ENCODE peak calls at places on chromosomes 13 and 19, in six cellular contexts. One of them, this sample, is unnamed.

GRCh38 chr13:114067886-114068722 is 64.3 kb downstream of the RASA3 start:
- ATAC-seq in upper lobe of right lung: no peak
- ATAC-seq in CD8-positive, alpha-beta T cell: peak; percentile 29
- ATAC-seq in RWPE2: no peak
- ATAC-seq in thoracic aorta: no peak
- ATAC-seq in CD4-positive, CD25-positive, alpha-beta regulatory T cell: no peak
- ATAC-seq in this sample: no peak

GRCh38 chr13:54402495-54402894 is 1373.9 kb downstream of the OLFM4 start:
- ATAC-seq in thoracic aorta: no peak
- ATAC-seq in upper lobe of right lung: no peak
- ATAC-seq in CD4-positive, CD25-positive, alpha-beta regulatory T cell: no peak
- ATAC-seq in CD8-positive, alpha-beta T cell: no peak
- ATAC-seq in RWPE2: no peak
- ATAC-seq in this sample: no peak

GRCh38 chr19:3687393-3687773 is 12.9 kb downstream of the PIP5K1C start:
- ATAC-seq in CD8-positive, alpha-beta T cell: peak; percentile 30
- ATAC-seq in CD4-positive, CD25-positive, alpha-beta regulatory T cell: no peak
- ATAC-seq in thoracic aorta: no peak
- ATAC-seq in RWPE2: no peak
- ATAC-seq in upper lobe of right lung: no peak
- ATAC-seq in this sample: no peak

GRCh38 chr13:40910324-40911050 is 108.6 kb downstream of the ELF1 start:
- ATAC-seq in CD8-positive, alpha-beta T cell: no peak
- ATAC-seq in thoracic aorta: no peak
- ATAC-seq in upper lobe of right lung: no peak
- ATAC-seq in RWPE2: peak; percentile 29
- ATAC-seq in CD4-positive, CD25-positive, alpha-beta regulatory T cell: no peak
- ATAC-seq in this sample: no peak

GRCh38 chr19:22602631-22603272 is 31.4 kb upstream of the ZNF492 start:
- ATAC-seq in CD4-positive, CD25-positive, alpha-beta regulatory T cell: no peak
- ATAC-seq in RWPE2: no peak
- ATAC-seq in CD8-positive, alpha-beta T cell: no peak
- ATAC-seq in upper lobe of right lung: no peak
- ATAC-seq in thoracic aorta: no peak
- ATAC-seq in this sample: no peak

GRCh38 chr13:50574731-50575130 is 268.8 kb downstream of the DLEU7 start:
- ATAC-seq in CD4-positive, CD25-positive, alpha-beta regulatory T cell: no peak
- ATAC-seq in upper lobe of right lung: no peak
- ATAC-seq in RWPE2: no peak
- ATAC-seq in CD8-positive, alpha-beta T cell: no peak
- ATAC-seq in thoracic aorta: peak; percentile 60
- ATAC-seq in this sample: no peak

GRCh38 chr13:52001120-52001731 is 10.0 kb downstream of the ATP7B start:
- ATAC-seq in CD8-positive, alpha-beta T cell: peak; percentile 90
- ATAC-seq in upper lobe of right lung: peak; percentile 67
- ATAC-seq in thoracic aorta: no peak
- ATAC-seq in CD4-positive, CD25-positive, alpha-beta regulatory T cell: peak; percentile 69
- ATAC-seq in RWPE2: peak; percentile 67
- ATAC-seq in this sample: no peak

GRCh38 chr19:49684251-49684982 is 5.0 kb upstream of the ADM5 start:
- ATAC-seq in CD8-positive, alpha-beta T cell: no peak
- ATAC-seq in thoracic aorta: no peak
- ATAC-seq in CD4-positive, CD25-positive, alpha-beta regulatory T cell: no peak
- ATAC-seq in RWPE2: peak; percentile 7
- ATAC-seq in upper lobe of right lung: peak; percentile 2
- ATAC-seq in this sample: no peak

GRCh38 chr19:13843104-13843921 is 33.6 kb upstream of the NANOS3 start:
- ATAC-seq in RWPE2: peak; percentile 34
- ATAC-seq in CD4-positive, CD25-positive, alpha-beta regulatory T cell: no peak
- ATAC-seq in thoracic aorta: no peak
- ATAC-seq in CD8-positive, alpha-beta T cell: no peak
- ATAC-seq in upper lobe of right lung: no peak
- ATAC-seq in this sample: no peak

GRCh38 chr13:45207319-45207718 is 6.5 kb upstream of the KCTD4 start:
- ATAC-seq in CD4-positive, CD25-positive, alpha-beta regulatory T cell: no peak
- ATAC-seq in thoracic aorta: no peak
- ATAC-seq in CD8-positive, alpha-beta T cell: no peak
- ATAC-seq in upper lobe of right lung: no peak
- ATAC-seq in RWPE2: no peak
- ATAC-seq in this sample: no peak

GRCh38 chr13:19766637-19767036 is 16.1 kb downstream of the PSPC1 start:
- ATAC-seq in thoracic aorta: no peak
- ATAC-seq in upper lobe of right lung: no peak
- ATAC-seq in RWPE2: no peak
- ATAC-seq in CD4-positive, CD25-positive, alpha-beta regulatory T cell: no peak
- ATAC-seq in CD8-positive, alpha-beta T cell: no peak
- ATAC-seq in this sample: no peak

GRCh38 chr13:20583803-20584293 is 16.9 kb downstream of the IFT88 start:
- ATAC-seq in RWPE2: no peak
- ATAC-seq in CD4-positive, CD25-positive, alpha-beta regulatory T cell: no peak
- ATAC-seq in upper lobe of right lung: no peak
- ATAC-seq in CD8-positive, alpha-beta T cell: no peak
- ATAC-seq in thoracic aorta: no peak
- ATAC-seq in this sample: no peak

GRCh38 chr19:32387701-32388392 is 17.7 kb upstream of the DPY19L3 start:
- ATAC-seq in CD4-positive, CD25-positive, alpha-beta regulatory T cell: no peak
- ATAC-seq in thoracic aorta: no peak
- ATAC-seq in upper lobe of right lung: no peak
- ATAC-seq in CD8-positive, alpha-beta T cell: no peak
- ATAC-seq in RWPE2: peak; percentile 36
- ATAC-seq in this sample: no peak

GRCh38 chr19:1173160-1173844 is 766 bp downstream of the SBNO2 start:
- ATAC-seq in CD8-positive, alpha-beta T cell: peak; percentile 30
- ATAC-seq in thoracic aorta: no peak
- ATAC-seq in CD4-positive, CD25-positive, alpha-beta regulatory T cell: peak; percentile 21
- ATAC-seq in upper lobe of right lung: peak; percentile 2
- ATAC-seq in RWPE2: no peak
- ATAC-seq in this sample: no peak

GRCh38 chr13:21232196-21232595 is 55.7 kb downstream of the MRPL57 start:
- ATAC-seq in thoracic aorta: no peak
- ATAC-seq in upper lobe of right lung: no peak
- ATAC-seq in CD4-positive, CD25-positive, alpha-beta regulatory T cell: no peak
- ATAC-seq in CD8-positive, alpha-beta T cell: no peak
- ATAC-seq in RWPE2: no peak
- ATAC-seq in this sample: peak; percentile 86

GRCh38 chr19:4385291-4386037 is 14.9 kb downstream of the SH3GL1 start:
- ATAC-seq in CD4-positive, CD25-positive, alpha-beta regulatory T cell: no peak
- ATAC-seq in RWPE2: no peak
- ATAC-seq in CD8-positive, alpha-beta T cell: no peak
- ATAC-seq in thoracic aorta: no peak
- ATAC-seq in upper lobe of right lung: no peak
- ATAC-seq in this sample: no peak

GRCh38 chr19:12194827-12195500 is 32.1 kb downstream of the ZNF136 start:
- ATAC-seq in CD8-positive, alpha-beta T cell: peak; percentile 97
- ATAC-seq in upper lobe of right lung: peak; percentile 99
- ATAC-seq in CD4-positive, CD25-positive, alpha-beta regulatory T cell: peak; percentile 87
- ATAC-seq in RWPE2: peak; percentile 92
- ATAC-seq in thoracic aorta: no peak
- ATAC-seq in this sample: peak; percentile 97

GRCh38 chr19:56806639-56807038 is 33.9 kb downstream of the PEG3 start:
- ATAC-seq in CD8-positive, alpha-beta T cell: no peak
- ATAC-seq in CD4-positive, CD25-positive, alpha-beta regulatory T cell: no peak
- ATAC-seq in RWPE2: no peak
- ATAC-seq in thoracic aorta: no peak
- ATAC-seq in upper lobe of right lung: no peak
- ATAC-seq in this sample: no peak

DNA sequence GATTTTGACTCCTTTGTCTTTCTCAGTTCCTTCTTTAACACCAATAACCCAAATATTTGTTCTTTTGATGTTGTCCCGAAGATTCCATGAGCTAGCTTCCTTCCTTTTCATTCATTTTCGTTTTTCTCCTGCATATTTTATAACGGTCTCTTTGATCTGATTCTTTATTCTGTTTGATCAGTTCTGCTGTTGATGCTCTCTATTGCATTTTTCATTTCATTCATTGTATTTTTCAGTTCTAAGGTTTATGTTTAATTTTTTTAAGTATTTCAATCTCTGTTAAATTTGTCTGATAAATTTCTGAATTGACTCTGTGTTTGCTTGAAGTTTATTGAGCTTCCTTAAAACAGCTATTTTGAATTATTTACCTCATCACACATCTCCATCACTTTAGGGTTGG is 68.4 kb upstream of the LRCH1 start:
- ATAC-seq in thoracic aorta: no peak
- ATAC-seq in CD8-positive, alpha-beta T cell: no peak
- ATAC-seq in CD4-positive, CD25-positive, alpha-beta regulatory T cell: no peak
- ATAC-seq in upper lobe of right lung: no peak
- ATAC-seq in RWPE2: no peak
- ATAC-seq in this sample: no peak
- H3K27me3 ChIP-seq in thoracic aorta: no peaks in the 10 kb centered on the region
- H3K27me3 ChIP-seq in CD8-positive, alpha-beta T cell: no peaks in the 10 kb centered on the region
- H3K27me3 ChIP-seq in CD4-positive, CD25-positive, alpha-beta regulatory T cell: peaks cover 3% of the 10 kb centered on the region
- H3K27me3 ChIP-seq in upper lobe of right lung: no peaks in the 10 kb centered on the region
- H3K27me3 ChIP-seq in RWPE2: no peaks in the 10 kb centered on the region
- H3K27me3 ChIP-seq in this sample: no peaks in the 10 kb centered on the region

DNA sequence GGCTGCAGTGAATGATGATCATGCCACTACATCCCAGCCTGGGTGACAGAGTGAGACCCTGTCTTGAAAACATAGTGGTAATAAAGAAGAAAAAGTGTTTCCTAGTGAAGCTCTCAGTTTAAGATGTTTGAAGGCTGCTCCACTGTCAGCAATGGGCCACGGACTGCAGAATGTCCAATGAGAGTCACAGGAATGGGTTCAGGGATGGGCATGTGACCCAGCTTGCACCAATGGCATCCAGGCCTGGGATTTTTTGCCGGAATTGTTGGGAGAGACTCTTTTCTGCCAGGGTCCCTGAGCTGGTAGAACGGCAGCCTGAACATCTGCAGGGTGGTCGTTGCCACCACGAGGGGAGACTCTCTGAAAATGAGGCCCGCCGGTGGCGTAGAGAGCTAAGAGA is 6.3 kb downstream of the SHISA7 start:
- ATAC-seq in CD8-positive, alpha-beta T cell: no peak
- ATAC-seq in RWPE2: no peak
- ATAC-seq in CD4-positive, CD25-positive, alpha-beta regulatory T cell: no peak
- ATAC-seq in upper lobe of right lung: no peak
- ATAC-seq in thoracic aorta: no peak
- ATAC-seq in this sample: no peak
- H3K27me3 ChIP-seq in CD8-positive, alpha-beta T cell: peaks cover 30% of the 10 kb centered on the region
- H3K27me3 ChIP-seq in RWPE2: peaks cover 31% of the 10 kb centered on the region
- H3K27me3 ChIP-seq in CD4-positive, CD25-positive, alpha-beta regulatory T cell: peaks cover 19% of the 10 kb centered on the region
- H3K27me3 ChIP-seq in upper lobe of right lung: peaks cover 52% of the 10 kb centered on the region
- H3K27me3 ChIP-seq in thoracic aorta: peaks cover 21% of the 10 kb centered on the region
- H3K27me3 ChIP-seq in this sample: peaks cover 89% of the 10 kb centered on the region

GRCh38 chr13:75345191-75345590 is 136.8 kb downstream of the TBC1D4 start:
- ATAC-seq in upper lobe of right lung: no peak
- ATAC-seq in CD4-positive, CD25-positive, alpha-beta regulatory T cell: no peak
- ATAC-seq in RWPE2: no peak
- ATAC-seq in thoracic aorta: no peak
- ATAC-seq in CD8-positive, alpha-beta T cell: no peak
- ATAC-seq in this sample: no peak

GRCh38 chr13:75339635-75340374 is 142.2 kb downstream of the TBC1D4 start:
- ATAC-seq in thoracic aorta: peak; percentile 34
- ATAC-seq in CD4-positive, CD25-positive, alpha-beta regulatory T cell: no peak
- ATAC-seq in RWPE2: no peak
- ATAC-seq in CD8-positive, alpha-beta T cell: no peak
- ATAC-seq in upper lobe of right lung: no peak
- ATAC-seq in this sample: no peak

GRCh38 chr13:75341025-75341424 is 140.9 kb downstream of the TBC1D4 start:
- ATAC-seq in CD8-positive, alpha-beta T cell: no peak
- ATAC-seq in upper lobe of right lung: no peak
- ATAC-seq in thoracic aorta: no peak
- ATAC-seq in RWPE2: no peak
- ATAC-seq in CD4-positive, CD25-positive, alpha-beta regulatory T cell: no peak
- ATAC-seq in this sample: no peak
- H3K27me3 ChIP-seq in CD8-positive, alpha-beta T cell: no peaks in the 10 kb centered on the region
- H3K27me3 ChIP-seq in upper lobe of right lung: no peaks in the 10 kb centered on the region
- H3K27me3 ChIP-seq in thoracic aorta: no peaks in the 10 kb centered on the region
- H3K27me3 ChIP-seq in RWPE2: no peaks in the 10 kb centered on the region
- H3K27me3 ChIP-seq in CD4-positive, CD25-positive, alpha-beta regulatory T cell: no peaks in the 10 kb centered on the region
- H3K27me3 ChIP-seq in this sample: no peaks in the 10 kb centered on the region

GRCh38 chr13:48965736-48966135 is 10.0 kb upstream of the FNDC3A start:
- ATAC-seq in CD4-positive, CD25-positive, alpha-beta regulatory T cell: no peak
- ATAC-seq in RWPE2: no peak
- ATAC-seq in upper lobe of right lung: no peak
- ATAC-seq in thoracic aorta: no peak
- ATAC-seq in CD8-positive, alpha-beta T cell: no peak
- ATAC-seq in this sample: no peak
- H3K27me3 ChIP-seq in CD4-positive, CD25-positive, alpha-beta regulatory T cell: no peaks in the 10 kb centered on the region
- H3K27me3 ChIP-seq in RWPE2: no peaks in the 10 kb centered on the region
- H3K27me3 ChIP-seq in upper lobe of right lung: no peaks in the 10 kb centered on the region
- H3K27me3 ChIP-seq in thoracic aorta: no peaks in the 10 kb centered on the region
- H3K27me3 ChIP-seq in CD8-positive, alpha-beta T cell: no peaks in the 10 kb centered on the region
- H3K27me3 ChIP-seq in this sample: no peaks in the 10 kb centered on the region

GRCh38 chr13:33183431-33184130 is 102.0 kb downstream of the STARD13 start:
- ATAC-seq in CD8-positive, alpha-beta T cell: no peak
- ATAC-seq in CD4-positive, CD25-positive, alpha-beta regulatory T cell: no peak
- ATAC-seq in RWPE2: no peak
- ATAC-seq in upper lobe of right lung: no peak
- ATAC-seq in thoracic aorta: no peak
- ATAC-seq in this sample: no peak
- H3K27me3 ChIP-seq in CD8-positive, alpha-beta T cell: no peaks in the 10 kb centered on the region
- H3K27me3 ChIP-seq in CD4-positive, CD25-positive, alpha-beta regulatory T cell: peaks cover 1% of the 10 kb centered on the region
- H3K27me3 ChIP-seq in RWPE2: no peaks in the 10 kb centered on the region
- H3K27me3 ChIP-seq in upper lobe of right lung: no peaks in the 10 kb centered on the region
- H3K27me3 ChIP-seq in thoracic aorta: no peaks in the 10 kb centered on the region
- H3K27me3 ChIP-seq in this sample: no peaks in the 10 kb centered on the region

GRCh38 chr19:33622505-33622808 is 704 bp downstream of the CHST8 start:
- ATAC-seq in upper lobe of right lung: peak; percentile 5
- ATAC-seq in RWPE2: peak; percentile 41
- ATAC-seq in thoracic aorta: no peak
- ATAC-seq in CD8-positive, alpha-beta T cell: no peak
- ATAC-seq in CD4-positive, CD25-positive, alpha-beta regulatory T cell: no peak
- ATAC-seq in this sample: no peak
- H3K27me3 ChIP-seq in upper lobe of right lung: peaks cover 52% of the 10 kb centered on the region
- H3K27me3 ChIP-seq in RWPE2: peaks cover 72% of the 10 kb centered on the region
- H3K27me3 ChIP-seq in thoracic aorta: no peaks in the 10 kb centered on the region
- H3K27me3 ChIP-seq in CD8-positive, alpha-beta T cell: no peaks in the 10 kb centered on the region
- H3K27me3 ChIP-seq in CD4-positive, CD25-positive, alpha-beta regulatory T cell: peaks cover 4% of the 10 kb centered on the region
- H3K27me3 ChIP-seq in this sample: peaks cover 97% of the 10 kb centered on the region

GRCh38 chr19:48393196-48393558 is 291 bp upstream of the GRIN2D start:
- ATAC-seq in CD4-positive, CD25-positive, alpha-beta regulatory T cell: no peak
- ATAC-seq in CD8-positive, alpha-beta T cell: no peak
- ATAC-seq in thoracic aorta: no peak
- ATAC-seq in RWPE2: no peak
- ATAC-seq in upper lobe of right lung: no peak
- ATAC-seq in this sample: no peak
- H3K27me3 ChIP-seq in CD4-positive, CD25-positive, alpha-beta regulatory T cell: peaks cover 5% of the 10 kb centered on the region
- H3K27me3 ChIP-seq in CD8-positive, alpha-beta T cell: peaks cover 24% of the 10 kb centered on the region
- H3K27me3 ChIP-seq in thoracic aorta: peaks cover 21% of the 10 kb centered on the region
- H3K27me3 ChIP-seq in RWPE2: peaks cover 8% of the 10 kb centered on the region
- H3K27me3 ChIP-seq in upper lobe of right lung: peaks cover 53% of the 10 kb centered on the region
- H3K27me3 ChIP-seq in this sample: peaks cover 63% of the 10 kb centered on the region

GRCh38 chr19:7731218-7731595 is 703 bp downstream of the CLEC4G start:
- ATAC-seq in thoracic aorta: no peak
- ATAC-seq in CD4-positive, CD25-positive, alpha-beta regulatory T cell: no peak
- ATAC-seq in RWPE2: no peak
- ATAC-seq in upper lobe of right lung: no peak
- ATAC-seq in CD8-positive, alpha-beta T cell: no peak
- ATAC-seq in this sample: no peak
- H3K27me3 ChIP-seq in thoracic aorta: no peaks in the 10 kb centered on the region
- H3K27me3 ChIP-seq in CD4-positive, CD25-positive, alpha-beta regulatory T cell: peaks cover 12% of the 10 kb centered on the region
- H3K27me3 ChIP-seq in RWPE2: peaks cover 41% of the 10 kb centered on the region
- H3K27me3 ChIP-seq in upper lobe of right lung: peaks cover 45% of the 10 kb centered on the region
- H3K27me3 ChIP-seq in CD8-positive, alpha-beta T cell: peaks cover 20% of the 10 kb centered on the region
- H3K27me3 ChIP-seq in this sample: peaks cover 78% of the 10 kb centered on the region

GRCh38 chr19:50823389-50824042 is at the start of gene KLK1:
- ATAC-seq in RWPE2: no peak
- ATAC-seq in thoracic aorta: no peak
- ATAC-seq in upper lobe of right lung: no peak
- ATAC-seq in CD8-positive, alpha-beta T cell: no peak
- ATAC-seq in CD4-positive, CD25-positive, alpha-beta regulatory T cell: no peak
- ATAC-seq in this sample: no peak
- H3K27me3 ChIP-seq in RWPE2: peaks cover 14% of the 10 kb centered on the region
- H3K27me3 ChIP-seq in thoracic aorta: no peaks in the 10 kb centered on the region
- H3K27me3 ChIP-seq in upper lobe of right lung: peaks cover 37% of the 10 kb centered on the region
- H3K27me3 ChIP-seq in CD8-positive, alpha-beta T cell: peaks cover 22% of the 10 kb centered on the region
- H3K27me3 ChIP-seq in CD4-positive, CD25-positive, alpha-beta regulatory T cell: peaks cover 3% of the 10 kb centered on the region
- H3K27me3 ChIP-seq in this sample: peaks cover 92% of the 10 kb centered on the region

GRCh38 chr13:107743100-107743499 is 472.2 kb downstream of the LIG4 start:
- ATAC-seq in thoracic aorta: no peak
- ATAC-seq in CD8-positive, alpha-beta T cell: no peak
- ATAC-seq in upper lobe of right lung: no peak
- ATAC-seq in RWPE2: no peak
- ATAC-seq in CD4-positive, CD25-positive, alpha-beta regulatory T cell: no peak
- ATAC-seq in this sample: no peak
- H3K27me3 ChIP-seq in thoracic aorta: no peaks in the 10 kb centered on the region
- H3K27me3 ChIP-seq in CD8-positive, alpha-beta T cell: no peaks in the 10 kb centered on the region
- H3K27me3 ChIP-seq in upper lobe of right lung: no peaks in the 10 kb centered on the region
- H3K27me3 ChIP-seq in RWPE2: peaks cover 17% of the 10 kb centered on the region
- H3K27me3 ChIP-seq in CD4-positive, CD25-positive, alpha-beta regulatory T cell: no peaks in the 10 kb centered on the region
- H3K27me3 ChIP-seq in this sample: no peaks in the 10 kb centered on the region